ENCODE peak calls at places on chromosomes 16 and 17, in four cellular contexts. O is RPMI7951; R is stimulated activated CD4-positive, alpha-beta T cell treated with anti-CD3 and anti-CD28 coated beads, Interleukin-1b, Interleukin-23, amount 100 ng/mL, for 24 hours; A is renal cortical epithelial cell. B is an unnamed sample.

GRCh38 chr17:59361916-59362810 is 30.7 kb downstream of the YPEL2 start:
- DNase-seq in O (peak), R (no peak), A (peak), B (peak)

GRCh38 chr16:57822861-57823260 is 20.6 kb upstream of the KIFC3 start:
- DNase-seq in O (no peak), A (no peak), R (no peak), B (no peak)

GRCh38 chr16:56748826-56749225 is 18.9 kb downstream of the NUP93 start:
- DNase-seq in O (no peak), R (no peak), A (no peak), B (no peak)

GRCh38 chr17:15220785-15221184 is 44.3 kb downstream of the PMP22 start:
- DNase-seq in R (no peak), O (no peak), A (no peak), B (no peak)

GRCh38 chr16:86300746-86301480 is 209.4 kb upstream of the FOXF1 start:
- DNase-seq in R (no peak), A (no peak), O (peak), B (no peak)

GRCh38 chr16:84449156-84450140 is 55.0 kb downstream of the MEAK7 start:
- DNase-seq in O (no peak), R (no peak), A (no peak), B (no peak)

GRCh38 chr16:9297437-9298113 is 206.1 kb downstream of the HAPSTR1 start:
- DNase-seq in R (no peak), O (peak), A (no peak), B (no peak)

GRCh38 chr17:3536736-3537135 is 20.9 kb downstream of the TRPV3 start:
- DNase-seq in R (no peak), O (no peak), A (no peak), B (no peak)

GRCh38 chr17:14545156-14545906 is 244.4 kb downstream of the HS3ST3B1 start:
- DNase-seq in R (no peak), O (no peak), A (no peak), B (peak)

B was measured in bronchial epithelial cell.